ENCODE peak calls at places on chromosomes 12 and 14, in seven cellular contexts. G, X, H, M, Q, O and W are unnamed samples.

GRCh38 chr12:104547239-104547638 is 90.5 kb downstream of the CHST11 start:
- DNase-seq in G (no peak), X (no peak), H (no peak), M (no peak), Q (no peak), O (no peak), W (no peak)

GRCh38 chr12:128940974-128941373 is 87.7 kb downstream of the GLT1D1 start:
- DNase-seq in G (no peak), X (no peak), H (no peak), M (no peak), Q (peak), O (no peak), W (no peak)

GRCh38 chr12:129084875-129085826 is 231.9 kb downstream of the GLT1D1 start:
- DNase-seq in G (no peak), X (no peak), H (no peak), M (no peak), Q (peak), O (no peak), W (no peak)

GRCh38 chr12:49187184-49187583 is 1.7 kb downstream of the TUBA1A start:
- DNase-seq in G (peak), X (no peak), H (no peak), M (peak), Q (peak), O (no peak), W (no peak)

GRCh38 chr14:99654235-99655000 is 9.5 kb downstream of the HHIPL1 start:
- DNase-seq in G (peak), X (no peak), H (peak), M (peak), Q (no peak), O (peak), W (no peak)

GRCh38 chr12:43806737-43807072 is 588 bp upstream of the TWF1 start:
- DNase-seq in G (no peak), X (no peak), H (no peak), M (no peak), Q (no peak), O (no peak), W (no peak)

GRCh38 chr12:88453323-88453722 is 126.9 kb downstream of the KITLG start:
- DNase-seq in G (peak), X (no peak), H (no peak), M (peak), Q (no peak), O (no peak), W (no peak)

GRCh38 chr14:34361504-34362011 is 100.5 kb downstream of the SPTSSA start:
- DNase-seq in G (no peak), X (no peak), H (no peak), M (peak), Q (no peak), O (no peak), W (no peak)

GRCh38 chr12:19035552-19035951 is 94.0 kb upstream of the PLEKHA5 start:
- DNase-seq in G (no peak), X (no peak), H (no peak), M (peak), Q (no peak), O (no peak), W (no peak)

GRCh38 chr14:99395904-99396530 is 84.6 kb downstream of the SETD3 start:
- DNase-seq in G (peak), X (no peak), H (peak), M (peak), Q (peak), O (no peak), W (peak)

GRCh38 chr12:95118788-95119179 is 45.4 kb upstream of the NR2C1 start:
- DNase-seq in G (no peak), X (no peak), H (no peak), M (no peak), Q (no peak), O (no peak), W (no peak)

GRCh38 chr14:85350667-85351066 is 179.3 kb upstream of the FLRT2 start:
- DNase-seq in G (no peak), X (no peak), H (no peak), M (no peak), Q (no peak), O (no peak), W (no peak)

GRCh38 chr12:52543985-52544888 is 8.7 kb downstream of the KRT71 start:
- DNase-seq in G (no peak), X (no peak), H (no peak), M (peak), Q (no peak), O (no peak), W (no peak)

GRCh38 chr12:124550123-124551089 is 17.0 kb downstream of the NCOR2 start:
- DNase-seq in G (peak), X (no peak), H (no peak), M (no peak), Q (no peak), O (no peak), W (no peak)

GRCh38 chr14:70791971-70792370 is 17.3 kb downstream of the MAP3K9 start:
- DNase-seq in G (no peak), X (no peak), H (no peak), M (no peak), Q (peak), O (no peak), W (no peak)

GRCh38 chr12:115132145-115132544 is 448.2 kb upstream of the TBX3 start:
- DNase-seq in G (no peak), X (no peak), H (peak), M (peak), Q (no peak), O (no peak), W (no peak)

GRCh38 chr14:105228562-105228961 is 19.8 kb upstream of the BTBD6 start:
- DNase-seq in G (no peak), X (no peak), H (no peak), M (no peak), Q (no peak), O (peak), W (no peak)

GRCh38 chr12:53985900-53986685 is 1.1 kb downstream of the HOXC10 start:
- DNase-seq in G (no peak), X (no peak), H (no peak), M (no peak), Q (no peak), O (no peak), W (peak)

GRCh38 chr12:50626026-50626425 is 121.2 kb downstream of the DIP2B start:
- DNase-seq in G (no peak), X (no peak), H (no peak), M (no peak), Q (no peak), O (no peak), W (no peak)

GRCh38 chr12:25155031-25155576 is 39.9 kb downstream of the DNAI7 start:
- DNase-seq in G (peak), X (peak), H (peak), M (peak), Q (no peak), O (no peak), W (no peak)

GRCh38 chr14:102731101-102731870 is 46.0 kb upstream of the TRAF3 start:
- DNase-seq in G (no peak), X (no peak), H (no peak), M (no peak), Q (peak), O (no peak), W (no peak)

GRCh38 chr12:50598321-50598862 is 93.6 kb downstream of the DIP2B start:
- DNase-seq in G (peak), X (peak), H (no peak), M (peak), Q (no peak), O (no peak), W (no peak)

GRCh38 chr14:93317836-93318807 is 14.7 kb downstream of the BTBD7 start:
- DNase-seq in G (peak), X (no peak), H (peak), M (peak), Q (no peak), O (no peak), W (no peak)

GRCh38 chr14:104676694-104677505 is 12.5 kb upstream of the INF2 start:
- DNase-seq in G (no peak), X (peak), H (no peak), M (no peak), Q (no peak), O (peak), W (peak)

GRCh38 chr14:103186894-103187586 is 63.8 kb downstream of the TNFAIP2 start:
- DNase-seq in G (no peak), X (no peak), H (no peak), M (no peak), Q (peak), O (no peak), W (no peak)

DNA sequence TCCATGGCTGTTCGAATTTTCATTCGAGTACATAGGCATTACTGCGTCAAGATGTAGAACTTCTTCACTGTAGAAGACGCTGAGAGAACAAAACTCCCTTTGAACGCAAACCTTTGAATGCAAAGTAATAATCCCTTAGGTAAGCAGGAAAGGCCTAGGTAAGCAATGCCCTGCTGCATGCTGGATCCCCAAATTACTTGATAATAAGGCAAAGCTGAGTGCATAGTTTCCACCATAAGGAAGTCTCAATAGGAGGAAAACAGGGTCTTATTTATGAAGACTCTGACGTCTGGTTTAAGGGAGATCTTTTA is 10.0 kb upstream of the RTRAF start:
- DNase-seq in G (no peak), X (no peak), H (no peak), M (no peak), Q (no peak), O (no peak), W (no peak)
- TF ChIP-seq CTCF in G (no peak), X (no peak), H (peak), M (no peak), Q (no peak), O (no peak), W (peak)

DNA sequence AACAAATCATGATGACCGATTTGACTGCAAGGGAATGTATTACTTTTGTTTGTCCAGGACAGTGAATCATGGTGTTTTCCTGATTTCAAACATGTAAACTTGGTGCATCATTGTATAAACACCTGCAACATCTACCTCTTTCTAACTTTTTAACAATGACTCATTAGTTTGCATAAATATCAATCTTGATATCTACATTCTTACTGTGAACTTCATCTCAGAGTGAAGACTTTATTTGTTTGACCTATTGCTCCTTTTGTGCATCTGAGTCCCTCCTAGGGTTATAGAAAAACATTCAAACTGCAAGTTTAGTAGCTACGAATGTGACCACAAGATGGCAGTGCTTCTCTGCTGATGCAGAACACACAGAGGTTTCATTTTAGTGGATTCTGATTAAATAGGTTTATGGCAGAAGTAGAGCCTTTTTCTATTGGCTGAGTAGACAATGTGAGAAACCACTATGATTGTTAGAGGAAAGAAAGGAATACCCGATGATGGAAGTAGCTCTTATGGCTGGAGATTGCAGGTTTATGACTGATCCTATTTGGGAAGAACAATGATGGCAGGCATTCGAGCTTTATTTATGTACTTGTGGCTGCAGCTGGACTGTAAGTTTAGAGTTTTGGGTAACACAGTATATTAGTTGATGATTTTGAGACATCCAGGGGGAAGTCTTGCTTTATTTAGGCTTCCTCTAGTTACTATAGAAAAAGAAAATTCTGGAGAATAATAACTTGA is 244.2 kb upstream of the OR4E1 start:
- DNase-seq in G (peak), X (peak), H (peak), M (peak), Q (no peak), O (no peak), W (peak)
- TF ChIP-seq CTCF in G (peak), X (peak), H (peak), M (peak), Q (no peak), O (peak), W (peak)

DNA sequence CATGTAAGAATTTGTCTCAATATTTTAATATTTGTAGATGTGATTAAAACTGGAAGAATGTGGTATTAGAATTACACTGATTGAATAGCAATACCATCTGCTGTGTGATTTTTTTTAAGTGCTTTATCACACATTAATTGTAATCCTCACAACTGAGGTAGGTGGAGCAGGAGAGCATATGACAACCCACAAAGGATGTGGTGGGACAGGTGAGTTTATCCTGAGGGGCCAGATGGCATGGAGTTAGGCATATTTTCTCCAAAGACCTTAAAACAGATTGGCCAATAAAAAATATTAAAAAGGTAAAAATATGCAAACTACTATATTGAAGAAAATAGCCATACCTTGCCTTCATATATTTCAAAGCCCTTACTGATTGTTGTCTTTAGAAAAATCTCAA is 7.8 kb downstream of the LRRC10 start:
- DNase-seq in G (no peak), X (no peak), H (no peak), M (no peak), Q (no peak), O (no peak), W (no peak)
- TF ChIP-seq CTCF in G (no peak), X (no peak), H (no peak), M (no peak), Q (no peak), O (no peak), W (no peak)

GRCh38 chr14:32382704-32383103 is 53.6 kb downstream of the AKAP6 start:
- DNase-seq in G (peak), X (no peak), H (peak), M (peak), Q (no peak), O (no peak), W (no peak)
- TF ChIP-seq CTCF in G (peak), X (no peak), H (peak), M (peak), Q (no peak), O (no peak), W (no peak)

DNA sequence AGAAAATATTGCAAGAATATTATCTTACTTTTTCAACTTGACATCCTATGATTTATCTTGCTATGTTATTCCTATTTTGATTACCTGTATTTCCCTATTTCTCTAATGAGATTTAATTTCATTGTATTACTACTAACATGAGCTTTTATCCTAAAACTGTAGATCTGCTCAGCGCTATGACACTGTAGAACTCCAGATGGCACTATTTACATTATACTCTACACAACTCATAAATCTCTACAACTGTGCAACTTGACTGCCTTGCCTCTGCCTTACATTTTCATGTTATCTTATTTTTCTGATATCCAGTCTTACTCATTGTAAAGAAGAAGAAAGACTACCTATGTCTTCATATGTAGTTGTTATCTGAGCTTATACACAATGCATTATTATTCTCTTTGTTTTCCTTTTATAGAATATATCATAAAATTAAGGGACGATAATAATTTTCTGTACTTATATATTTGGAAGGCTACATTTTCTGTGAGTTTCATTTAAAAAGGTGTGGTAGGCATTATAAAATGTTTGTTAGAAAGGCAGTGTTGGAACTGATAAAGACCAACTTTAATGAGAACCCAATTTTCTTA is 24.1 kb downstream of the NUP37 start:
- DNase-seq in G (peak), X (peak), H (peak), M (peak), Q (no peak), O (no peak), W (no peak)
- TF ChIP-seq CTCF in G (peak), X (peak), H (peak), M (peak), Q (no peak), O (no peak), W (peak)

GRCh38 chr14:55270832-55271571 is at the start of gene FBXO34:
- DNase-seq in G (peak), X (peak), H (peak), M (peak), Q (peak), O (peak), W (peak)

GRCh38 chr14:55267816-55268215 is 3.4 kb upstream of the FBXO34 start:
- DNase-seq in G (no peak), X (no peak), H (no peak), M (no peak), Q (no peak), O (no peak), W (no peak)

GRCh38 chr14:55265197-55265596 is 6.0 kb upstream of the FBXO34 start:
- DNase-seq in G (no peak), X (no peak), H (no peak), M (no peak), Q (no peak), O (no peak), W (peak)
- TF ChIP-seq CTCF in G (no peak), X (no peak), H (no peak), M (no peak), Q (no peak), O (no peak), W (no peak)